ENCODE peak calls at places on chromosomes 2 and 18, in seven cellular contexts. One of them, this sample, is unnamed. For H3K27me3 and H3K4me1, the result is how much of the 10 kb centered on the place peaks cover.

GRCh38 chr2:149375801-149376349 is 45.5 kb downstream of the LYPD6 start:
- DNase-seq in left ventricle myocardium inferior: no peak
- DNase-seq in adrenal gland: no peak
- DNase-seq in HepG2: no peak
- DNase-seq in right cardiac atrium: no peak
- DNase-seq in lower lobe of right lung: no peak
- DNase-seq in psoas muscle: no peak
- DNase-seq in this sample: no peak

GRCh38 chr2:119536209-119536608 is 8.0 kb upstream of the CFAP221 start:
- DNase-seq in left ventricle myocardium inferior: no peak
- DNase-seq in adrenal gland: no peak
- DNase-seq in HepG2: no peak
- DNase-seq in right cardiac atrium: no peak
- DNase-seq in lower lobe of right lung: no peak
- DNase-seq in psoas muscle: no peak
- DNase-seq in this sample: no peak

GRCh38 chr18:49869354-49869753 is 56.0 kb upstream of the ACAA2 start:
- DNase-seq in left ventricle myocardium inferior: no peak
- DNase-seq in adrenal gland: no peak
- DNase-seq in HepG2: no peak
- DNase-seq in right cardiac atrium: no peak
- DNase-seq in lower lobe of right lung: no peak
- DNase-seq in psoas muscle: no peak
- DNase-seq in this sample: no peak

GRCh38 chr2:68435605-68436004 is 31.5 kb downstream of the FBXO48 start:
- DNase-seq in left ventricle myocardium inferior: no peak
- DNase-seq in adrenal gland: no peak
- DNase-seq in HepG2: no peak
- DNase-seq in right cardiac atrium: no peak
- DNase-seq in lower lobe of right lung: no peak
- DNase-seq in psoas muscle: no peak
- DNase-seq in this sample: no peak

GRCh38 chr2:52974127-52974526 is 793.5 kb upstream of the CHAC2 start:
- DNase-seq in left ventricle myocardium inferior: no peak
- DNase-seq in adrenal gland: no peak
- DNase-seq in HepG2: no peak
- DNase-seq in right cardiac atrium: no peak
- DNase-seq in lower lobe of right lung: no peak
- DNase-seq in psoas muscle: no peak
- DNase-seq in this sample: no peak

GRCh38 chr2:210604666-210605065 is 48.3 kb downstream of the CPS1 start:
- DNase-seq in left ventricle myocardium inferior: no peak
- DNase-seq in adrenal gland: no peak
- DNase-seq in HepG2: no peak
- DNase-seq in right cardiac atrium: no peak
- DNase-seq in lower lobe of right lung: no peak
- DNase-seq in psoas muscle: no peak
- DNase-seq in this sample: no peak

GRCh38 chr2:59177748-59178147 is 936.6 kb upstream of the FANCL start:
- DNase-seq in left ventricle myocardium inferior: no peak
- DNase-seq in adrenal gland: no peak
- DNase-seq in HepG2: no peak
- DNase-seq in right cardiac atrium: no peak
- DNase-seq in lower lobe of right lung: no peak
- DNase-seq in psoas muscle: no peak
- DNase-seq in this sample: no peak

GRCh38 chr2:237648016-237648381 is 20.6 kb downstream of the LRRFIP1 start:
- DNase-seq in left ventricle myocardium inferior: no peak
- DNase-seq in adrenal gland: no peak
- DNase-seq in HepG2: no peak
- DNase-seq in right cardiac atrium: no peak
- DNase-seq in lower lobe of right lung: no peak
- DNase-seq in psoas muscle: no peak
- DNase-seq in this sample: no peak

GRCh38 chr2:1051075-1051474 is 100.4 kb downstream of the SNTG2 start:
- DNase-seq in left ventricle myocardium inferior: no peak
- DNase-seq in adrenal gland: no peak
- DNase-seq in HepG2: peak
- DNase-seq in right cardiac atrium: no peak
- DNase-seq in lower lobe of right lung: no peak
- DNase-seq in psoas muscle: no peak
- DNase-seq in this sample: no peak

GRCh38 chr2:191682148-191682547 is 4.2 kb downstream of the NABP1 start:
- DNase-seq in left ventricle myocardium inferior: no peak
- DNase-seq in adrenal gland: no peak
- DNase-seq in HepG2: no peak
- DNase-seq in right cardiac atrium: no peak
- DNase-seq in lower lobe of right lung: no peak
- DNase-seq in psoas muscle: no peak
- DNase-seq in this sample: no peak

GRCh38 chr18:31687016-31687415 is 2.6 kb upstream of the B4GALT6 start:
- DNase-seq in left ventricle myocardium inferior: no peak
- DNase-seq in adrenal gland: no peak
- DNase-seq in HepG2: no peak
- DNase-seq in right cardiac atrium: no peak
- DNase-seq in lower lobe of right lung: no peak
- DNase-seq in psoas muscle: no peak
- DNase-seq in this sample: no peak

GRCh38 chr2:57869763-57870344 is 176.8 kb upstream of the VRK2 start:
- DNase-seq in left ventricle myocardium inferior: no peak
- DNase-seq in adrenal gland: no peak
- DNase-seq in HepG2: no peak
- DNase-seq in right cardiac atrium: no peak
- DNase-seq in lower lobe of right lung: no peak
- DNase-seq in psoas muscle: no peak
- DNase-seq in this sample: no peak

GRCh38 chr18:48845174-48845573 is 105.6 kb downstream of the SMAD7 start:
- DNase-seq in left ventricle myocardium inferior: no peak
- DNase-seq in adrenal gland: no peak
- DNase-seq in HepG2: no peak
- DNase-seq in right cardiac atrium: peak
- DNase-seq in lower lobe of right lung: peak
- DNase-seq in psoas muscle: no peak
- DNase-seq in this sample: no peak

GRCh38 chr2:230987137-230988020 is 8.5 kb upstream of the SPATA3 start:
- DNase-seq in left ventricle myocardium inferior: peak
- DNase-seq in adrenal gland: peak
- DNase-seq in HepG2: peak
- DNase-seq in right cardiac atrium: peak
- DNase-seq in lower lobe of right lung: peak
- DNase-seq in psoas muscle: peak
- DNase-seq in this sample: no peak

GRCh38 chr2:105768176-105768575 is 23.5 kb downstream of the NCK2 start:
- DNase-seq in left ventricle myocardium inferior: no peak
- DNase-seq in adrenal gland: no peak
- DNase-seq in HepG2: no peak
- DNase-seq in right cardiac atrium: no peak
- DNase-seq in lower lobe of right lung: no peak
- DNase-seq in psoas muscle: no peak
- DNase-seq in this sample: no peak

GRCh38 chr2:95269036-95269680 is 5.1 kb upstream of the PROM2 start:
- DNase-seq in left ventricle myocardium inferior: no peak
- DNase-seq in adrenal gland: no peak
- DNase-seq in HepG2: no peak
- DNase-seq in right cardiac atrium: no peak
- DNase-seq in lower lobe of right lung: peak
- DNase-seq in psoas muscle: no peak
- DNase-seq in this sample: peak

GRCh38 chr2:223399357-223399957 is 202.7 kb downstream of the SCG2 start:
- DNase-seq in left ventricle myocardium inferior: no peak
- DNase-seq in adrenal gland: no peak
- DNase-seq in HepG2: no peak
- DNase-seq in right cardiac atrium: no peak
- DNase-seq in lower lobe of right lung: no peak
- DNase-seq in psoas muscle: no peak
- DNase-seq in this sample: no peak

GRCh38 chr2:238106698-238107524 is 6.8 kb downstream of the ESPNL start:
- DNase-seq in left ventricle myocardium inferior: no peak
- DNase-seq in adrenal gland: no peak
- DNase-seq in HepG2: peak
- DNase-seq in right cardiac atrium: peak
- DNase-seq in lower lobe of right lung: peak
- DNase-seq in psoas muscle: peak
- DNase-seq in this sample: peak

GRCh38 chr2:47664817-47665216 is 118.1 kb upstream of the MSH6 start:
- DNase-seq in left ventricle myocardium inferior: no peak
- DNase-seq in adrenal gland: no peak
- DNase-seq in HepG2: no peak
- DNase-seq in right cardiac atrium: no peak
- DNase-seq in lower lobe of right lung: no peak
- DNase-seq in psoas muscle: no peak
- DNase-seq in this sample: no peak

DNA sequence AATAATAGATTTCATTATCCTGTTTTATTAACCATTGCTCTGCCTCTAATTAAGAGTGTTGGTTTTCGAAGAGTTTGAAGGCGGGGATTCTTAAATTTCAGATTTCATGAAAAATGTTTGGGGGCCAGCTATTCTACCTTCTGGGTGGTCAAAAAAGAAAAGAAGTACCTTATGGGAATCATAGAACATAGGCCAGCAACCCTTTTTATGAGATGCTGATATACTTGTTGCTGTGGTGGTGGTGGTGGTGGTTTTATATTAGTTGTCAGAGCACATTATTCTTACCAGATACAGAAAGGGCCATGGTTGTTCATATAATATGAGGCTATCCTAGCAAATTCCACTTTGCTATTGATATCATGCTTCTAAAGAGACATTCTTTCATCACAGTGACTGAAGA is 4.4 kb downstream of the ANKRD12 start:
- DNase-seq in left ventricle myocardium inferior: no peak
- DNase-seq in adrenal gland: no peak
- DNase-seq in HepG2: no peak
- DNase-seq in right cardiac atrium: no peak
- DNase-seq in lower lobe of right lung: no peak
- DNase-seq in psoas muscle: no peak
- DNase-seq in this sample: no peak
- H3K27ac ChIP-seq in left ventricle myocardium inferior: no peak
- H3K27ac ChIP-seq in adrenal gland: no peak
- H3K27ac ChIP-seq in HepG2: no peak
- H3K27ac ChIP-seq in right cardiac atrium: no peak
- H3K27ac ChIP-seq in lower lobe of right lung: no peak
- H3K27ac ChIP-seq in psoas muscle: peak
- H3K27ac ChIP-seq in this sample: no peak

GRCh38 chr2:157414050-157414449 is 29.8 kb downstream of the CYTIP start:
- DNase-seq in left ventricle myocardium inferior: no peak
- DNase-seq in adrenal gland: no peak
- DNase-seq in HepG2: no peak
- DNase-seq in right cardiac atrium: no peak
- DNase-seq in lower lobe of right lung: no peak
- DNase-seq in psoas muscle: no peak
- DNase-seq in this sample: no peak
- H3K27me3 ChIP-seq in left ventricle myocardium inferior: under half
- H3K27me3 ChIP-seq in adrenal gland: under half
- H3K27me3 ChIP-seq in HepG2: under half
- H3K27me3 ChIP-seq in right cardiac atrium: under half
- H3K27me3 ChIP-seq in lower lobe of right lung: under half
- H3K27me3 ChIP-seq in psoas muscle: under half
- H3K27me3 ChIP-seq in this sample: under half

GRCh38 chr2:17646838-17647701 is 106.5 kb downstream of the SMC6 start:
- DNase-seq in left ventricle myocardium inferior: no peak
- DNase-seq in adrenal gland: no peak
- DNase-seq in HepG2: no peak
- DNase-seq in right cardiac atrium: peak
- DNase-seq in lower lobe of right lung: no peak
- DNase-seq in psoas muscle: no peak
- DNase-seq in this sample: no peak

GRCh38 chr2:17638181-17638743 is 97.8 kb downstream of the VSNL1 start:
- DNase-seq in left ventricle myocardium inferior: no peak
- DNase-seq in adrenal gland: no peak
- DNase-seq in HepG2: no peak
- DNase-seq in right cardiac atrium: no peak
- DNase-seq in lower lobe of right lung: no peak
- DNase-seq in psoas muscle: no peak
- DNase-seq in this sample: no peak

GRCh38 chr2:17644997-17645715 is 104.7 kb downstream of the VSNL1 start:
- DNase-seq in left ventricle myocardium inferior: no peak
- DNase-seq in adrenal gland: no peak
- DNase-seq in HepG2: no peak
- DNase-seq in right cardiac atrium: peak
- DNase-seq in lower lobe of right lung: no peak
- DNase-seq in psoas muscle: no peak
- DNase-seq in this sample: no peak

GRCh38 chr2:17646096-17646554 is 105.6 kb downstream of the VSNL1 start:
- DNase-seq in left ventricle myocardium inferior: no peak
- DNase-seq in adrenal gland: peak
- DNase-seq in HepG2: peak
- DNase-seq in right cardiac atrium: no peak
- DNase-seq in lower lobe of right lung: no peak
- DNase-seq in psoas muscle: no peak
- DNase-seq in this sample: no peak

DNA sequence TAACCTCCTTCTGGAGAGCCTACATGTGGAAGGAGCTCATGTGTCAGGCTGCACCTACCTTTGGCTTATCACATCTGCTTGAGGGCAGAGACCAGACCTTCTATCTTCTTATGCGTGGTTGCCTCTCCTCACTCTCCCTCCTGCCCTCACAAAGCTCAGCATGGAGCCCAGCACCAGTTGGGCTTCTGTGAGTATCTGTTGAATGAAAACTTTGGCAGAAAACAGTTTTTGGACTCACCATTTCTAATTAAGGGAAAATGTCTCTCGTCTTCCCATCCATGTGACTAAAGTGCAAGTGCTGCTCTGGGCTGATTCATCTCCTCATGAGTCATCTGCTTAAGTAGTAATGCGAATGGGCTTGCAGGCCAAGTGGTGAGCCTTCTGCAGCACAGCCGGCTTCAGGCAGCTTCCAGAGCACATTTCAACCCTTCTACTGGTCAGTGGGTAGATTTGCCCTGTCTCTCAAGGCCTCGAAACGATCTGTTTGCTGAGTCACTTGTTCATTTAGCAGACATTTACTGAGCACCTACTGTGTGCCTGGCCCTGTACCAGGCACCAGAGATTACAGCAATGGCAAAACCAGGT is 102.6 kb downstream of the VSNL1 start:
- DNase-seq in left ventricle myocardium inferior: no peak
- DNase-seq in adrenal gland: peak
- DNase-seq in HepG2: peak
- DNase-seq in right cardiac atrium: peak
- DNase-seq in lower lobe of right lung: no peak
- DNase-seq in psoas muscle: peak
- DNase-seq in this sample: peak
- H3K4me1 ChIP-seq in left ventricle myocardium inferior: under half
- H3K4me1 ChIP-seq in adrenal gland: under half
- H3K4me1 ChIP-seq in HepG2: under half
- H3K4me1 ChIP-seq in right cardiac atrium: under half
- H3K4me1 ChIP-seq in lower lobe of right lung: under half
- H3K4me1 ChIP-seq in psoas muscle: under half
- H3K4me1 ChIP-seq in this sample: under half

DNA sequence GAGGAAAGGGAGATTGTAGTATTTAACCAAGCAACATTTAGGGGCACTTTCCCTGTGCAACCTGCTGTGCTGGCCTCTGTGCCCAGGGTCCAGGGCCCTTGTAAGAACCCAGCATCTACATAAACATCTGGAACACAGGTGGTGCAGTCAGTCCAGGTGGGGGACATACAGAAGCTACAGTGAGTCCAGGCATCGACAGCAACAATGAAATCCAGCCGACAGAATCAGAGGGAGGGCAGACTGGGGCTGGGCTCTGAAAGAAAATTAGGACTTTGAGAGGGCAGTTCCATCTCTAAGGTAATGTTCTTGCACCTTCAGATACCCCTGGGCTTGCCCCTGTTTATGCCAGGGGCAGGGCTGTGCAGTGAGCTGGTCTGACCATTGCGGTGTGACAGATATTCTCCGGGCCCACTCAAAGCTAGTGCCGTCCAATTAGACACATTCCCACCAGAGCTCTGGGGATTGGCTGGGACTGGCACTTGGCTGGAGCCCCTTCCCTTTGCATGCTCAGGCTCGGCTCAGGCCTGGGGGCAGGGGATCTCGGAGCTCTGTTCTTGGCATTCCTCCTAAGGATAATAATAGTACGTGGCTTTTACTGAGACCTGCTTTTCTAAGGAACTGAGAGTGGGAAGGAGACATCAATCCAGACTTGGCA is 5.4 kb downstream of the LBH start:
- DNase-seq in left ventricle myocardium inferior: no peak
- DNase-seq in adrenal gland: no peak
- DNase-seq in HepG2: no peak
- DNase-seq in right cardiac atrium: peak
- DNase-seq in lower lobe of right lung: no peak
- DNase-seq in psoas muscle: no peak
- DNase-seq in this sample: no peak
- H3K27ac ChIP-seq in left ventricle myocardium inferior: peak
- H3K27ac ChIP-seq in adrenal gland: no peak
- H3K27ac ChIP-seq in HepG2: no peak
- H3K27ac ChIP-seq in right cardiac atrium: no peak
- H3K27ac ChIP-seq in lower lobe of right lung: peak
- H3K27ac ChIP-seq in psoas muscle: no peak
- H3K27ac ChIP-seq in this sample: no peak